ENCODE peak calls at places on chromosome 3, in five cellular contexts. R is HCT116, E is GM12878, Q is HepG2, T is H1. J is an unnamed sample.

GRCh38 chr3:114660808-114661207 is 367.0 kb downstream of the TIGIT start:
- DNase-seq in R (no peak), E (no peak), T (no peak), Q (no peak), J (no peak)

GRCh38 chr3:178455966-178456365 is 80.3 kb upstream of the KCNMB2 start:
- DNase-seq in E (no peak), Q (no peak), T (no peak), R (no peak), J (no peak)

GRCh38 chr3:197736010-197736490 is 654 bp downstream of the RUBCN start:
- DNase-seq in R (no peak), T (peak; percentile 50), E (no peak), Q (no peak), J (peak; percentile 44)

GRCh38 chr3:46566040-46566631 is at the start of gene LRRC2:
- DNase-seq in R (no peak), Q (no peak), T (no peak), E (no peak), J (no peak)

GRCh38 chr3:64871955-64872354 is 184.2 kb upstream of the ADAMTS9 start:
- DNase-seq in T (no peak), Q (no peak), E (no peak), R (no peak), J (no peak)

GRCh38 chr3:122989856-122990575 is 37.5 kb downstream of the SEMA5B start:
- DNase-seq in T (no peak), Q (no peak), E (no peak), R (no peak), J (no peak)

GRCh38 chr3:190862209-190863118 is at the start of gene GMNC:
- DNase-seq in R (peak; percentile 82), E (no peak), Q (peak; percentile 38), T (peak; percentile 71), J (no peak)

GRCh38 chr3:64651286-64651685 is 36.5 kb downstream of the ADAMTS9 start:
- DNase-seq in R (no peak), Q (no peak), T (no peak), E (no peak), J (no peak)

GRCh38 chr3:192957441-192957951 is 39.8 kb upstream of the MB21D2 start:
- DNase-seq in T (no peak), R (no peak), E (no peak), Q (no peak), J (no peak)

GRCh38 chr3:23600178-23600577 is 205.6 kb upstream of the UBE2E1 start:
- DNase-seq in E (no peak), Q (no peak), T (peak; percentile 36), R (no peak), J (no peak)

GRCh38 chr3:27712136-27713065 is 9.7 kb downstream of the EOMES start:
- DNase-seq in Q (peak; percentile 55), T (peak; percentile 72), R (peak; percentile 55), E (no peak), J (peak; percentile 66)

GRCh38 chr3:127612966-127613365 is 14.8 kb downstream of the MCM2 start:
- DNase-seq in E (no peak), T (no peak), R (no peak), Q (no peak), J (no peak)

GRCh38 chr3:173066044-173066679 is 74.9 kb downstream of the SPATA16 start:
- DNase-seq in E (no peak), Q (no peak), T (no peak), R (no peak), J (no peak)

GRCh38 chr3:28989646-28990089 is 291.2 kb upstream of the RBMS3 start:
- DNase-seq in Q (no peak), R (no peak), E (peak; percentile 32), T (no peak), J (no peak)

GRCh38 chr3:71385040-71385685 is 198.4 kb downstream of the FOXP1 start:
- DNase-seq in E (no peak), R (no peak), T (no peak), Q (no peak), J (no peak)

GRCh38 chr3:125317761-125318496 is 57.2 kb downstream of the ZNF148 start:
- DNase-seq in Q (no peak), T (no peak), E (no peak), R (peak; percentile 12), J (no peak)

GRCh38 chr3:149783576-149783975 is 8.8 kb downstream of the ANKUB1 start:
- DNase-seq in T (no peak), E (no peak), Q (peak; percentile 15), R (no peak), J (no peak)

GRCh38 chr3:51709004-51709420 is 2.1 kb downstream of the GRM2 start:
- DNase-seq in T (no peak), E (no peak), R (no peak), Q (no peak), J (no peak)

GRCh38 chr3:85939026-85939616 is 980.3 kb downstream of the CADM2 start:
- DNase-seq in Q (no peak), T (no peak), E (no peak), R (no peak), J (no peak)

GRCh38 chr3:87354399-87354798 is 78.0 kb upstream of the POU1F1 start:
- DNase-seq in T (no peak), R (no peak), Q (no peak), E (no peak), J (no peak)

GRCh38 chr3:112687214-112687613 is 46.3 kb upstream of the CCDC80 start:
- DNase-seq in T (no peak), Q (no peak), R (no peak), E (no peak), J (no peak)

GRCh38 chr3:138062626-138063025 is 52.7 kb downstream of the CLDN18 start:
- DNase-seq in T (no peak), Q (no peak), R (no peak), E (no peak), J (no peak)

GRCh38 chr3:10173095-10173925 is 8.6 kb downstream of the IRAK2 start:
- DNase-seq in Q (no peak), T (no peak), E (no peak), R (no peak), J (peak; percentile 65)

GRCh38 chr3:35784162-35784561 is 144.8 kb downstream of the ARPP21 start:
- DNase-seq in R (no peak), E (no peak), Q (peak; percentile 7), T (no peak), J (no peak)

GRCh38 chr3:49721861-49722781 is 1.6 kb downstream of the GMPPB start:
- DNase-seq in E (no peak), R (no peak), T (no peak), Q (no peak), J (no peak)

GRCh38 chr3:4584537-4585249 is 91.5 kb downstream of the ITPR1 start:
- DNase-seq in T (no peak), Q (no peak), E (peak; percentile 13), R (no peak), J (peak; percentile 39)
- H3K9ac ChIP-seq in T (no peak overlapping the region), Q (no peak overlapping the region), E (peak overlapping the region; percentile 21), R (no peak overlapping the region), J (peak overlapping the region; percentile 31)

GRCh38 chr3:171850324-171850697 is 7.2 kb downstream of the TMEM212 start:
- DNase-seq in E (no peak), Q (no peak), R (no peak), T (no peak), J (no peak)

GRCh38 chr3:171851685-171852084 is 8.5 kb downstream of the TMEM212 start:
- DNase-seq in T (no peak), E (no peak), R (peak; percentile 47), Q (no peak), J (no peak)

GRCh38 chr3:171849632-171850323 is 6.6 kb downstream of the TMEM212 start:
- DNase-seq in Q (no peak), T (no peak), R (no peak), E (no peak), J (no peak)

GRCh38 chr3:171847595-171848259 is 4.6 kb downstream of the TMEM212 start:
- DNase-seq in E (no peak), R (no peak), T (no peak), Q (no peak), J (no peak)

DNA sequence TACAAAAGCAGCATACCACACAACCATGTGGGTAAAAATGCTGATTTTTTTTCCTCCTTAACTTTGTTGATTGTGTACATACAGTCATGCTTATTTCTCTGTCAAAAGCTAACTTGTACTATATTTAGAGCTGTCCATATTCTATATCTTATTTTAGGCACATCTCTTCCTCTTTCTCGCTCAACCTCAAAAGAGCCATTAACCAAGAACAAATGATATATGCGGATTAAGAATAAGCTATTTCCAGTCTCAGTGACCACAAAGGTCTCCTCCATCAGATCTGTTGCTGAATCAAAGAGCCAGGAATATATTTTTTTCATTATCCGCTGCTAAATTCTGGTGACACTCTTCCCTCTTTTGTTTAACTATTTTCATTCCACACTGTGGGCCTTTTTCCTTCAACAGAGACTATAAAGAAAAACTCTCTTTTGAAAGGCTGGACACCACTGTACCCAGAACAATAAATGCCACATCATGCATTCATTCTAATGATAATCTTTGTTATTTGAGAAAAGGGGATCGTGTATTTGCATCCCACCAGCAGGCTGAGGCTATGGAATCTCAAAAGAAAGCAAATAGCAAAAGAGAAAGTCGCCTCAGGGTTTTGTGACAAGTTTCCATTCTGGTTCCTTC is 7.9 kb downstream of the TMEM212 start:
- DNase-seq in T (no peak), E (no peak), R (no peak), Q (no peak), J (no peak)
- TF ChIP-seq SRF in T (no peak), E (no peak), R (no peak), Q (no peak), J (no peak)

DNA sequence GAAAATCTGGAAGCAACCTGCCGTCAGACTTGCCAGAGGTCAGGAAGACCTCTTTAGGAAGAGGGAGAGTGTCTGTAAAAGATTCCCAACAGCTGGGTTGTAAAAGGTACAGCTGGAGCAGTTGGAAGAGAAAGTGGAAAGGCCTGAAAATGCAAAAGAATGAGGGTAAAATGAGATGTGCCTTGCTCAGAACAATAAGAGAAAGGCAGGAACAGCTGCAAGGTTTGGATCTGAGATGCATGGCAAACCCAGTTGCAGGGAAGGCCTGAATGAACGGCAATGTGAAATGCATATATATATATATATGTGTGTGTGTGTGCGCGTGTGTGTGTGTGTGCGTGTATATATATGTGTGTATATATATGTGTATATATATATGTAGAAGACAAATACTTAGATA is 88.1 kb downstream of the ZIC1 start:
- DNase-seq in E (no peak), R (no peak), T (no peak), Q (no peak), J (no peak)
- H3K9ac ChIP-seq in E (no peak overlapping the region), R (no peak overlapping the region), T (no peak overlapping the region), Q (no peak overlapping the region), J (no peak overlapping the region)

DNA sequence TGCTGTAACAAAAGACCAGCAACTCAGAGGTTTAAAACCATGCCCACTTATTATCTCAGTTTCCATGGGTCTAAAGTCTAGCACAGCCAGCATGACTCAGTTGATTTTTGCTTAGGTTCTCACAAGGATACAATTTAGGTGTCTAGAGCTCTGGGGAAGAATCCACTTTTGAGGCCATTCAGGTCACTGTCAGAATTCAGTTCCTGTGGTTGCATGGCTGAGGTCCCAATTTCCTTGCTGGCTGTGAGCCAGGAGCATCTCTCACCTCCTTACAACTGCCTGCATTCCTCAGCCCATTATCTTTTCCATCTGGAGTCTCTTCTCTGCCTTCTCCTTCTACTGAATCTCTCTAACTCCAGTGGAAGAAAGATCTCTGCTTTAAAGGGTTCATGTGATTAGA is 240.5 kb upstream of the CFAP20DC start:
- DNase-seq in E (no peak), Q (no peak), T (no peak), R (no peak), J (no peak)
- TF ChIP-seq SRF in E (no peak), Q (no peak), T (no peak), R (no peak), J (no peak)

GRCh38 chr3:42179110-42179725 is 86.8 kb downstream of the CCK start:
- DNase-seq in R (peak; percentile 85), T (peak; percentile 54), E (no peak), Q (peak; percentile 83), J (peak; percentile 88)
- H3K9ac ChIP-seq in R (peak overlapping the region; percentile 51), T (no peak overlapping the region), E (no peak overlapping the region), Q (peak overlapping the region; percentile 27), J (peak overlapping the region; percentile 78)

GRCh38 chr3:169668081-169668956 is 4.8 kb upstream of the MECOM start:
- DNase-seq in Q (no peak), E (no peak), R (no peak), T (peak; percentile 73), J (no peak)
- TF ChIP-seq SRF in Q (no peak), E (no peak), R (no peak), T (no peak), J (no peak)

J was measured in K562.